ENCODE peak calls at places on chromosomes 5 and 9, in eight cellular contexts. One of them, this sample, is unnamed.

GRCh38 chr9:81078555-81078954 is 610.8 kb downstream of the TLE1 start:
- DNase-seq in cardiac septum: no peak
- DNase-seq in psoas muscle: no peak
- DNase-seq in fibroblast of mammary gland: peak; percentile 8
- DNase-seq in CD8-positive, alpha-beta T cell: no peak
- DNase-seq in KG1: no peak
- DNase-seq in GOT3: no peak
- DNase-seq in sciatic nerve: no peak
- DNase-seq in this sample: no peak

GRCh38 chr5:6328173-6328572 is 50.2 kb downstream of the MED10 start:
- DNase-seq in CD8-positive, alpha-beta T cell: no peak
- DNase-seq in KG1: peak; percentile 2
- DNase-seq in psoas muscle: no peak
- DNase-seq in sciatic nerve: no peak
- DNase-seq in fibroblast of mammary gland: peak; percentile 25
- DNase-seq in GOT3: no peak
- DNase-seq in cardiac septum: peak; percentile 41
- DNase-seq in this sample: peak; percentile 7

GRCh38 chr5:10090074-10090473 is 159.6 kb downstream of the ATPSCKMT start:
- DNase-seq in GOT3: no peak
- DNase-seq in fibroblast of mammary gland: no peak
- DNase-seq in CD8-positive, alpha-beta T cell: no peak
- DNase-seq in cardiac septum: no peak
- DNase-seq in sciatic nerve: no peak
- DNase-seq in psoas muscle: no peak
- DNase-seq in KG1: no peak
- DNase-seq in this sample: no peak

GRCh38 chr9:14238518-14238917 is 75.4 kb downstream of the NFIB start:
- DNase-seq in GOT3: no peak
- DNase-seq in CD8-positive, alpha-beta T cell: no peak
- DNase-seq in cardiac septum: no peak
- DNase-seq in psoas muscle: no peak
- DNase-seq in KG1: no peak
- DNase-seq in sciatic nerve: no peak
- DNase-seq in fibroblast of mammary gland: peak; percentile 45
- DNase-seq in this sample: peak; percentile 45

GRCh38 chr9:99249619-99250018 is 27.5 kb downstream of the SEC61B start:
- DNase-seq in GOT3: no peak
- DNase-seq in KG1: no peak
- DNase-seq in CD8-positive, alpha-beta T cell: no peak
- DNase-seq in cardiac septum: no peak
- DNase-seq in sciatic nerve: no peak
- DNase-seq in psoas muscle: no peak
- DNase-seq in fibroblast of mammary gland: no peak
- DNase-seq in this sample: no peak

GRCh38 chr9:123425261-123425821 is 69.3 kb downstream of the CRB2 start:
- DNase-seq in KG1: no peak
- DNase-seq in cardiac septum: peak; percentile 56
- DNase-seq in GOT3: no peak
- DNase-seq in sciatic nerve: peak; percentile 23
- DNase-seq in fibroblast of mammary gland: no peak
- DNase-seq in psoas muscle: no peak
- DNase-seq in CD8-positive, alpha-beta T cell: no peak
- DNase-seq in this sample: no peak

GRCh38 chr5:1508679-1509290 is 15.0 kb downstream of the LPCAT1 start:
- DNase-seq in cardiac septum: peak; percentile 65
- DNase-seq in psoas muscle: peak; percentile 11
- DNase-seq in CD8-positive, alpha-beta T cell: no peak
- DNase-seq in sciatic nerve: peak; percentile 53
- DNase-seq in KG1: no peak
- DNase-seq in fibroblast of mammary gland: no peak
- DNase-seq in GOT3: no peak
- DNase-seq in this sample: no peak

GRCh38 chr9:87683751-87684626 is 41.9 kb upstream of the CTSL start:
- DNase-seq in psoas muscle: no peak
- DNase-seq in sciatic nerve: no peak
- DNase-seq in KG1: no peak
- DNase-seq in fibroblast of mammary gland: no peak
- DNase-seq in GOT3: no peak
- DNase-seq in CD8-positive, alpha-beta T cell: no peak
- DNase-seq in cardiac septum: no peak
- DNase-seq in this sample: no peak

GRCh38 chr5:150118561-150119229 is 32.3 kb upstream of the CSF1R start:
- DNase-seq in GOT3: no peak
- DNase-seq in fibroblast of mammary gland: no peak
- DNase-seq in cardiac septum: peak; percentile 26
- DNase-seq in CD8-positive, alpha-beta T cell: no peak
- DNase-seq in KG1: no peak
- DNase-seq in psoas muscle: no peak
- DNase-seq in sciatic nerve: no peak
- DNase-seq in this sample: no peak

GRCh38 chr5:10578869-10579268 is 15.0 kb downstream of the ANKRD33B start:
- DNase-seq in sciatic nerve: no peak
- DNase-seq in GOT3: no peak
- DNase-seq in cardiac septum: no peak
- DNase-seq in CD8-positive, alpha-beta T cell: no peak
- DNase-seq in psoas muscle: no peak
- DNase-seq in KG1: no peak
- DNase-seq in fibroblast of mammary gland: no peak
- DNase-seq in this sample: no peak

GRCh38 chr9:86200599-86201162 is 58.8 kb downstream of the C9orf153 start:
- DNase-seq in KG1: no peak
- DNase-seq in GOT3: no peak
- DNase-seq in psoas muscle: no peak
- DNase-seq in sciatic nerve: no peak
- DNase-seq in fibroblast of mammary gland: no peak
- DNase-seq in CD8-positive, alpha-beta T cell: no peak
- DNase-seq in cardiac septum: no peak
- DNase-seq in this sample: no peak